ENCODE peak calls at places on chromosomes 4 and X, in four cellular contexts. Q, T, Z and R are unnamed samples.

GRCh38 chr4:55949480-55949802 is 696 bp downstream of the CEP135 start:
- DNase-seq in Q (no peak), T (no peak), Z (no peak), R (no peak)

GRCh38 chrX:64894454-64895038 is 81.7 kb downstream of the ZC4H2 start:
- DNase-seq in T (peak), Q (no peak), Z (no peak), R (peak)

GRCh38 chrX:19864736-19865135 is 22.7 kb downstream of the SH3KBP1 start:
- DNase-seq in Q (no peak), Z (no peak), T (no peak), R (no peak)

GRCh38 chr4:107037188-107037587 is 1.1 kb upstream of the DKK2 start:
- DNase-seq in Z (no peak), Q (peak), T (peak), R (peak)

GRCh38 chr4:155403886-155404285 is 27.1 kb upstream of the MAP9 start:
- DNase-seq in Q (peak), Z (no peak), T (peak), R (no peak)

GRCh38 chr4:189143255-189143654 is 797.4 kb upstream of the FRG1 start:
- DNase-seq in Q (no peak), Z (no peak), T (no peak), R (no peak)

GRCh38 chrX:91434351-91435168 is at the start of gene PABPC5:
- DNase-seq in Z (peak), Q (peak), T (peak), R (peak)

GRCh38 chr4:173243917-173244658 is 75.5 kb downstream of the GALNT7 start:
- DNase-seq in Q (no peak), T (no peak), Z (no peak), R (peak)

GRCh38 chr4:2823301-2823670 is 20.4 kb upstream of the ADD1 start:
- DNase-seq in Q (no peak), Z (no peak), T (no peak), R (no peak)

GRCh38 chr4:88814043-88814617 is 116.5 kb upstream of the NAP1L5 start:
- DNase-seq in Q (no peak), Z (no peak), T (no peak), R (peak)
- TF ChIP-seq CTCF in Q (no peak), Z (peak), T (no peak), R (peak)

GRCh38 chr4:31548823-31549222 is 828.7 kb downstream of the PCDH7 start:
- DNase-seq in Z (no peak), Q (no peak), T (no peak), R (no peak)
- TF ChIP-seq CTCF in Z (no peak), Q (no peak), T (no peak), R (no peak)

GRCh38 chrX:38768079-38768478 is 33.2 kb upstream of the MID1IP1 start:
- DNase-seq in T (peak), Z (no peak), Q (peak), R (peak)
- TF ChIP-seq CTCF in T (peak), Z (peak), Q (peak), R (peak)

GRCh38 chr4:27084685-27085356 is 224.2 kb downstream of the STIM2 start:
- DNase-seq in Z (no peak), Q (no peak), T (peak), R (peak)
- TF ChIP-seq CTCF in Z (peak), Q (no peak), T (no peak), R (no peak)

DNA sequence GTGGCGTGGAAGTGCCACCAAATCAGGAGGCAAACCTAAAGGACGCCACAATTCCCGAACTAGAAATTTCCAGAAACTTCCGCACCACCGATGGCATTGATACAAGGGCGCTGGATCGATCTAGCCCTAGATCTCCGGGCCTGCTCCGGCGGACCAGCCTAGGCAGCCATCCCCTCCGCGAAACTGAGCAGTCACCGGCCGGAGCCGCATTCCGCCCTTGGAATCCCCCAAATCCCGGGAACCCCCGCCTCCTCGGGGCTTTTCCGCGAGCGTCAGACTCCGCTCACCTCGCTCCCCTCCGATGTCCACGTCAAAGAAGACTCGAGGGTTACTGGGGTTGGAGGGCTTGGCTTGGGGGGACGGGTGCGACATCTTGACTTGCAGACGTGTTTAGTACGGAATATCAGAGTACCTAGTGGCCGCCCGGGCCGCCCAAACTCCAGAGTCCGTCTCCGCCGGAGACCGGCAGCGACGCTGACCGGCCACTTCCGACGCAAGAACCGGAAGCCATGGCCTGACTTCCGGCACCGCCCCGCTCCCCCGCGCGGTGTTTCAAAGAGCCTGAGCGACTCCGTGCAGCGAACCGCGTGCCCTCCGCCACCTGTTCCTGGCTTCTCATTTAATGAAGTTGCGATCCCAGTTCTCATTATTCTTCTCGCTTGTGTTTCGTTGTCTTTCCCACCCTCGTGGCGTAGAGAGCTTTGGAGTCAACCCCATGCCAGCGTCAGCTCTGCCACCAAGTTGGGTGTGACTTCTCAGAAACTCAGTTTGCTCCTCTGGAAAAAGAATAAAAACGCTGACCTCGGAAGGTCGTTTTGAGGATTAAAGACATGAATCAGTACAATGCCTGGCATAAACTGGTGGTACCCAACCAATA is at the start of gene PPID:
- DNase-seq in Z (peak), Q (peak), T (peak), R (peak)
- TF ChIP-seq CTCF in Z (peak), Q (peak), T (no peak), R (no peak)

GRCh38 chr4:6472387-6473263 is at the start of gene PPP2R2C:
- DNase-seq in Q (no peak), T (no peak), Z (no peak), R (no peak)

GRCh38 chr4:6473264-6474052 is 1.0 kb upstream of the PPP2R2C start:
- DNase-seq in T (no peak), Q (no peak), Z (no peak), R (no peak)

GRCh38 chr4:6474705-6475457 is 2.5 kb upstream of the PPP2R2C start:
- DNase-seq in Z (no peak), Q (no peak), T (no peak), R (no peak)

GRCh38 chr4:6475492-6476020 is 3.1 kb upstream of the PPP2R2C start:
- DNase-seq in Q (no peak), T (no peak), Z (no peak), R (no peak)

GRCh38 chr4:6474053-6474568 is 1.7 kb upstream of the PPP2R2C start:
- DNase-seq in Q (no peak), Z (no peak), T (no peak), R (no peak)
- TF ChIP-seq CTCF in Q (peak), Z (peak), T (peak), R (no peak)